ENCODE peak calls at places on chromosomes 7 and 10, in seven cellular contexts. One of them, this sample, is unnamed.

GRCh38 chr7:836429-836828 is 4.2 kb downstream of the SUN1 start:
- DNase-seq in fibroblast of the aortic adventitia: peak; percentile 62
- DNase-seq in WTC11: no peak
- DNase-seq in GM06990: no peak
- DNase-seq in epithelial cell of esophagus: no peak
- DNase-seq in cardiac fibroblast: peak; percentile 67
- DNase-seq in BE2C: peak; percentile 30
- DNase-seq in this sample: no peak

GRCh38 chr7:46630031-46630430 is 709.0 kb upstream of the IGFBP3 start:
- DNase-seq in cardiac fibroblast: peak; percentile 8
- DNase-seq in fibroblast of the aortic adventitia: peak; percentile 5
- DNase-seq in BE2C: peak; percentile 55
- DNase-seq in WTC11: no peak
- DNase-seq in epithelial cell of esophagus: no peak
- DNase-seq in GM06990: no peak
- DNase-seq in this sample: no peak

GRCh38 chr10:88693392-88694020 is 12.5 kb upstream of the LIPK start:
- DNase-seq in GM06990: no peak
- DNase-seq in cardiac fibroblast: peak; percentile 50
- DNase-seq in fibroblast of the aortic adventitia: peak; percentile 49
- DNase-seq in BE2C: no peak
- DNase-seq in epithelial cell of esophagus: peak; percentile 22
- DNase-seq in WTC11: no peak
- DNase-seq in this sample: no peak

GRCh38 chr7:77276120-77276519 is 76.5 kb upstream of the FGL2 start:
- DNase-seq in GM06990: no peak
- DNase-seq in cardiac fibroblast: no peak
- DNase-seq in WTC11: no peak
- DNase-seq in fibroblast of the aortic adventitia: no peak
- DNase-seq in BE2C: no peak
- DNase-seq in epithelial cell of esophagus: no peak
- DNase-seq in this sample: no peak

GRCh38 chr7:65722361-65722792 is 150.5 kb upstream of the VKORC1L1 start:
- DNase-seq in WTC11: peak; percentile 78
- DNase-seq in fibroblast of the aortic adventitia: peak; percentile 31
- DNase-seq in cardiac fibroblast: peak; percentile 42
- DNase-seq in epithelial cell of esophagus: peak; percentile 70
- DNase-seq in BE2C: peak; percentile 59
- DNase-seq in GM06990: peak; percentile 30
- DNase-seq in this sample: peak; percentile 64

GRCh38 chr10:46530249-46531186 is 25.9 kb downstream of the GPRIN2 start:
- DNase-seq in GM06990: no peak
- DNase-seq in BE2C: no peak
- DNase-seq in epithelial cell of esophagus: no peak
- DNase-seq in fibroblast of the aortic adventitia: peak; percentile 73
- DNase-seq in cardiac fibroblast: peak; percentile 98
- DNase-seq in WTC11: peak; percentile 11
- DNase-seq in this sample: no peak

GRCh38 chr7:106775552-106775936 is 89.5 kb upstream of the PIK3CG start:
- DNase-seq in GM06990: no peak
- DNase-seq in epithelial cell of esophagus: peak; percentile 80
- DNase-seq in BE2C: no peak
- DNase-seq in WTC11: no peak
- DNase-seq in fibroblast of the aortic adventitia: peak; percentile 77
- DNase-seq in cardiac fibroblast: peak; percentile 57
- DNase-seq in this sample: no peak

GRCh38 chr10:104622598-104623209 is 18.4 kb upstream of the SORCS3 start:
- DNase-seq in GM06990: no peak
- DNase-seq in epithelial cell of esophagus: peak; percentile 71
- DNase-seq in WTC11: peak; percentile 68
- DNase-seq in BE2C: no peak
- DNase-seq in cardiac fibroblast: no peak
- DNase-seq in fibroblast of the aortic adventitia: no peak
- DNase-seq in this sample: no peak

GRCh38 chr7:27377988-27378387 is 135.4 kb downstream of the EVX1 start:
- DNase-seq in fibroblast of the aortic adventitia: no peak
- DNase-seq in GM06990: no peak
- DNase-seq in BE2C: peak; percentile 20
- DNase-seq in WTC11: peak; percentile 31
- DNase-seq in cardiac fibroblast: no peak
- DNase-seq in epithelial cell of esophagus: no peak
- DNase-seq in this sample: no peak

GRCh38 chr10:114311496-114312195 is 72.6 kb downstream of the VWA2 start:
- DNase-seq in fibroblast of the aortic adventitia: no peak
- DNase-seq in cardiac fibroblast: no peak
- DNase-seq in BE2C: no peak
- DNase-seq in epithelial cell of esophagus: no peak
- DNase-seq in WTC11: no peak
- DNase-seq in GM06990: no peak
- DNase-seq in this sample: no peak

GRCh38 chr7:21914671-21915070 is 31.0 kb downstream of the CDCA7L start:
- DNase-seq in WTC11: no peak
- DNase-seq in cardiac fibroblast: no peak
- DNase-seq in GM06990: no peak
- DNase-seq in BE2C: no peak
- DNase-seq in fibroblast of the aortic adventitia: no peak
- DNase-seq in epithelial cell of esophagus: peak; percentile 47
- DNase-seq in this sample: no peak

GRCh38 chr10:30722956-30723355 is 93.4 kb upstream of the LYZL2 start:
- DNase-seq in GM06990: no peak
- DNase-seq in BE2C: no peak
- DNase-seq in epithelial cell of esophagus: no peak
- DNase-seq in cardiac fibroblast: no peak
- DNase-seq in fibroblast of the aortic adventitia: no peak
- DNase-seq in WTC11: no peak
- DNase-seq in this sample: no peak

GRCh38 chr10:61135276-61135721 is 191.3 kb upstream of the RHOBTB1 start:
- DNase-seq in BE2C: no peak
- DNase-seq in fibroblast of the aortic adventitia: no peak
- DNase-seq in epithelial cell of esophagus: no peak
- DNase-seq in WTC11: peak; percentile 12
- DNase-seq in cardiac fibroblast: no peak
- DNase-seq in GM06990: peak; percentile 56
- DNase-seq in this sample: peak; percentile 34

GRCh38 chr10:114429581-114430335 is 25.5 kb upstream of the AFAP1L2 start:
- DNase-seq in BE2C: no peak
- DNase-seq in GM06990: no peak
- DNase-seq in epithelial cell of esophagus: no peak
- DNase-seq in cardiac fibroblast: no peak
- DNase-seq in fibroblast of the aortic adventitia: no peak
- DNase-seq in WTC11: no peak
- DNase-seq in this sample: no peak

GRCh38 chr7:134783294-134784069 is 4.0 kb downstream of the CALD1 start:
- DNase-seq in GM06990: no peak
- DNase-seq in fibroblast of the aortic adventitia: no peak
- DNase-seq in epithelial cell of esophagus: no peak
- DNase-seq in cardiac fibroblast: no peak
- DNase-seq in WTC11: no peak
- DNase-seq in BE2C: no peak
- DNase-seq in this sample: no peak

GRCh38 chr7:121395494-121395960 is 581 bp downstream of the FAM3C start:
- DNase-seq in fibroblast of the aortic adventitia: peak; percentile 23
- DNase-seq in epithelial cell of esophagus: peak; percentile 41
- DNase-seq in cardiac fibroblast: no peak
- DNase-seq in WTC11: peak; percentile 48
- DNase-seq in GM06990: no peak
- DNase-seq in BE2C: no peak
- DNase-seq in this sample: no peak

DNA sequence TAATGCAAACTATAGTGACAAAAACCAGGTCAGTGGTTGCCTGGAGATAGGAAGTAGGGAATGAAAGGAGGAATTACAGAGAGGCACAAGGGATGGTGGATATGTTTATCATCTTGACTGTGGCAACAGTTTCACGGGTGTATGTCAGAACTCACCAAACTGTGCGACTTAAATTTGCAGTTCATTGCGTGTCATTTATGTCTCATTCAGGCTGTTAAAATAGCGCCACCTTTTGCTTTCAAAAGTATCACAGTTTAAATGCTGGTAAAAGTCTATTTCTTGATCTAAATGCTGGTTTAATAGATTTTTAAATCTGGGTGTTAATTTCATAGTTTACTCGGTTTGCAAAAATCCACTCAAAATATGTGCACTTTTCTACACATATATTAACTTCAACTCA is 51.0 kb downstream of the PTTG1IP2 start:
- DNase-seq in BE2C: no peak
- DNase-seq in epithelial cell of esophagus: peak; percentile 36
- DNase-seq in cardiac fibroblast: peak; percentile 16
- DNase-seq in fibroblast of the aortic adventitia: peak; percentile 12
- DNase-seq in GM06990: no peak
- DNase-seq in WTC11: no peak
- DNase-seq in this sample: no peak
- TF ChIP-seq CTCF in BE2C: no peak
- TF ChIP-seq CTCF in epithelial cell of esophagus: peak; percentile 57
- TF ChIP-seq CTCF in cardiac fibroblast: peak; percentile 43
- TF ChIP-seq CTCF in fibroblast of the aortic adventitia: peak; percentile 35
- TF ChIP-seq CTCF in GM06990: peak; percentile 35
- TF ChIP-seq CTCF in WTC11: no peak
- TF ChIP-seq CTCF in this sample: no peak

GRCh38 chr7:41315764-41316163 is 387.1 kb downstream of the INHBA start:
- DNase-seq in fibroblast of the aortic adventitia: no peak
- DNase-seq in GM06990: no peak
- DNase-seq in cardiac fibroblast: no peak
- DNase-seq in epithelial cell of esophagus: no peak
- DNase-seq in WTC11: peak; percentile 77
- DNase-seq in BE2C: no peak
- DNase-seq in this sample: no peak
- TF ChIP-seq CTCF in fibroblast of the aortic adventitia: peak; percentile 15
- TF ChIP-seq CTCF in GM06990: no peak
- TF ChIP-seq CTCF in cardiac fibroblast: peak; percentile 41
- TF ChIP-seq CTCF in epithelial cell of esophagus: peak; percentile 39
- TF ChIP-seq CTCF in WTC11: peak; percentile 58
- TF ChIP-seq CTCF in BE2C: no peak
- TF ChIP-seq CTCF in this sample: no peak

DNA sequence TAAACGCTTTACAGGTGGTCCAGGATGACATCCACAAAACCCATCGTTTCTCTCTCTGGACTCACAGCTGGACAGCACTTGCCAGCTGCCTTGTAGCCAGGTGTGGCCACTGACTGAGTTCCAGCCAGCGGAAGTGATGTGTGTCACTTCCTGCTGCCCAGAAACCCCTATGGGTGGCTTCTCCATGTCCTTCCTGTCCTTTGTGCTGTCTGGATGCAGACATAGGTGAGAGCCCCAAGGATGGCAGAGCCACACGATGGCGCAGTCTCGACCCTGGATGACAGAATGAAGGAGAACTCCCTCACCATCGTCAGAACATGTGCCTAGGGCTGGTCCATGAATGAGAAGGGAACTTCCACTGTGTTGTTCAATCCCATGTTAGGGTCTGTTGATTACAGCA is 22.1 kb downstream of the NMT2 start:
- DNase-seq in GM06990: no peak
- DNase-seq in BE2C: no peak
- DNase-seq in fibroblast of the aortic adventitia: no peak
- DNase-seq in WTC11: peak; percentile 24
- DNase-seq in epithelial cell of esophagus: no peak
- DNase-seq in cardiac fibroblast: no peak
- DNase-seq in this sample: no peak
- TF ChIP-seq CTCF in GM06990: no peak
- TF ChIP-seq CTCF in BE2C: no peak
- TF ChIP-seq CTCF in fibroblast of the aortic adventitia: no peak
- TF ChIP-seq CTCF in WTC11: no peak
- TF ChIP-seq CTCF in epithelial cell of esophagus: no peak
- TF ChIP-seq CTCF in cardiac fibroblast: no peak
- TF ChIP-seq CTCF in this sample: no peak

GRCh38 chr10:98041352-98042043 is 11.1 kb upstream of the CRTAC1 start:
- DNase-seq in fibroblast of the aortic adventitia: peak; percentile 66
- DNase-seq in cardiac fibroblast: peak; percentile 68
- DNase-seq in BE2C: peak; percentile 65
- DNase-seq in epithelial cell of esophagus: peak; percentile 62
- DNase-seq in WTC11: peak; percentile 81
- DNase-seq in GM06990: no peak
- DNase-seq in this sample: peak; percentile 66
- TF ChIP-seq CTCF in fibroblast of the aortic adventitia: peak; percentile 71
- TF ChIP-seq CTCF in cardiac fibroblast: peak; percentile 73
- TF ChIP-seq CTCF in BE2C: peak; percentile 76
- TF ChIP-seq CTCF in epithelial cell of esophagus: peak; percentile 83
- TF ChIP-seq CTCF in WTC11: peak; percentile 53
- TF ChIP-seq CTCF in GM06990: peak; percentile 82
- TF ChIP-seq CTCF in this sample: peak; percentile 61

DNA sequence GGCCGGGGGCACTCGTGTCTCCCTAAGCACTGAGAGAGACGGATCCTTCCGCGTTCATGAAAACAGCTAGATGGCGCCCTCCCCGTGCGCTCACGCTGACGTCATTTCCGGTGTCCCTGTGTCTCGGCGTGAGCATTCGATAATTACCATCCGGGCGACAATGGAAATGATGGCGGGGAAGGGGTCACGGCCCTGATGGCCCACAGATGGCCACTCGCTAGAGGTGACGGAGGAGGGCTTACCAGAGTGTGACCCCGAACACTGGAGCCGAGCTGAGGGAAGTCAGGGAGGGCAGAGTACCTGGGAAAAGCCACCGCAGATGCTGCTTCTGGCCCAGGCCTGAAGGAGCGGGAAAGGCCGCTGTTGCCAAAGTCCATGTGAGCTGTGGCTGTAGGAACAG is 222.9 kb downstream of the TCERG1L start:
- DNase-seq in cardiac fibroblast: no peak
- DNase-seq in WTC11: no peak
- DNase-seq in BE2C: no peak
- DNase-seq in fibroblast of the aortic adventitia: no peak
- DNase-seq in epithelial cell of esophagus: no peak
- DNase-seq in GM06990: no peak
- DNase-seq in this sample: no peak
- TF ChIP-seq CTCF in cardiac fibroblast: no peak
- TF ChIP-seq CTCF in WTC11: no peak
- TF ChIP-seq CTCF in BE2C: no peak
- TF ChIP-seq CTCF in fibroblast of the aortic adventitia: no peak
- TF ChIP-seq CTCF in epithelial cell of esophagus: no peak
- TF ChIP-seq CTCF in GM06990: no peak
- TF ChIP-seq CTCF in this sample: no peak

GRCh38 chr7:151340794-151341356 is 737 bp upstream of the NUB1 start:
- DNase-seq in epithelial cell of esophagus: no peak
- DNase-seq in WTC11: no peak
- DNase-seq in BE2C: no peak
- DNase-seq in fibroblast of the aortic adventitia: no peak
- DNase-seq in GM06990: no peak
- DNase-seq in cardiac fibroblast: no peak
- DNase-seq in this sample: no peak
- TF ChIP-seq CTCF in epithelial cell of esophagus: peak; percentile 8
- TF ChIP-seq CTCF in WTC11: no peak
- TF ChIP-seq CTCF in BE2C: no peak
- TF ChIP-seq CTCF in fibroblast of the aortic adventitia: peak; percentile 21
- TF ChIP-seq CTCF in GM06990: no peak
- TF ChIP-seq CTCF in cardiac fibroblast: peak; percentile 8
- TF ChIP-seq CTCF in this sample: no peak

GRCh38 chr7:50981743-50982142 is 199.0 kb upstream of the GRB10 start:
- DNase-seq in GM06990: no peak
- DNase-seq in fibroblast of the aortic adventitia: no peak
- DNase-seq in epithelial cell of esophagus: no peak
- DNase-seq in cardiac fibroblast: no peak
- DNase-seq in WTC11: peak; percentile 35
- DNase-seq in BE2C: no peak
- DNase-seq in this sample: no peak
- TF ChIP-seq CTCF in GM06990: no peak
- TF ChIP-seq CTCF in fibroblast of the aortic adventitia: no peak
- TF ChIP-seq CTCF in epithelial cell of esophagus: no peak
- TF ChIP-seq CTCF in cardiac fibroblast: no peak
- TF ChIP-seq CTCF in WTC11: no peak
- TF ChIP-seq CTCF in BE2C: no peak
- TF ChIP-seq CTCF in this sample: no peak

GRCh38 chr7:142745091-142745635 is 4.1 kb upstream of the PRSS1 start:
- DNase-seq in BE2C: no peak
- DNase-seq in GM06990: no peak
- DNase-seq in epithelial cell of esophagus: peak; percentile 9
- DNase-seq in cardiac fibroblast: no peak
- DNase-seq in fibroblast of the aortic adventitia: no peak
- DNase-seq in WTC11: no peak
- DNase-seq in this sample: no peak

GRCh38 chr7:142745783-142746182 is 3.5 kb upstream of the PRSS1 start:
- DNase-seq in WTC11: no peak
- DNase-seq in GM06990: no peak
- DNase-seq in cardiac fibroblast: no peak
- DNase-seq in fibroblast of the aortic adventitia: no peak
- DNase-seq in epithelial cell of esophagus: no peak
- DNase-seq in BE2C: no peak
- DNase-seq in this sample: no peak

GRCh38 chr7:142739927-142740492 is 9.3 kb upstream of the PRSS1 start:
- DNase-seq in GM06990: peak; percentile 6
- DNase-seq in cardiac fibroblast: peak; percentile 2
- DNase-seq in epithelial cell of esophagus: no peak
- DNase-seq in BE2C: no peak
- DNase-seq in fibroblast of the aortic adventitia: no peak
- DNase-seq in WTC11: no peak
- DNase-seq in this sample: no peak
- TF ChIP-seq CTCF in GM06990: peak; percentile 42
- TF ChIP-seq CTCF in cardiac fibroblast: no peak
- TF ChIP-seq CTCF in epithelial cell of esophagus: no peak
- TF ChIP-seq CTCF in BE2C: no peak
- TF ChIP-seq CTCF in fibroblast of the aortic adventitia: peak; percentile 20
- TF ChIP-seq CTCF in WTC11: no peak
- TF ChIP-seq CTCF in this sample: no peak

This sample was measured in GM20000.